ENCODE peak calls at places on chromosome 22, in six cellular contexts. U is sigmoid colon, F is Peyer's patch, R is lower leg skin, B is body of pancreas, D is ovary. Q is an unnamed sample.

GRCh38 chr22:35140879-35141745 is 75.2 kb downstream of the ISX start:
- DNase-seq in U (no peak), F (no peak), R (no peak), B (no peak), D (no peak), Q (no peak)

GRCh38 chr22:30890689-30891442 is 77.7 kb downstream of the MORC2 start:
- DNase-seq in U (peak), F (peak), R (peak), B (peak), D (peak), Q (peak)

GRCh38 chr22:22408731-22409696 is 99.5 kb downstream of the ZNF280B start:
- DNase-seq in U (no peak), F (peak), R (peak), B (peak), D (no peak), Q (peak)

GRCh38 chr22:50282361-50283144 is 12.4 kb upstream of the MAPK11 start:
- DNase-seq in U (no peak), F (no peak), R (no peak), B (peak), D (no peak), Q (peak)

GRCh38 chr22:41966607-41967240 is 2.5 kb upstream of the SEPTIN3 start:
- DNase-seq in U (no peak), F (peak), R (no peak), B (peak), D (no peak), Q (no peak)

GRCh38 chr22:22573047-22573889 is 14.2 kb upstream of the PRAME start:
- DNase-seq in U (no peak), F (no peak), R (no peak), B (no peak), D (no peak), Q (no peak)

GRCh38 chr22:41775976-41776375 is 24.5 kb upstream of the CCDC134 start:
- DNase-seq in U (no peak), F (no peak), R (no peak), B (no peak), D (no peak), Q (no peak)

GRCh38 chr22:48968201-48968959 is 859.3 kb downstream of the BRD1 start:
- DNase-seq in U (no peak), F (peak), R (peak), B (peak), D (no peak), Q (no peak)

GRCh38 chr22:28424427-28425080 is 255.1 kb downstream of the TTC28 start:
- DNase-seq in U (no peak), F (no peak), R (no peak), B (no peak), D (no peak), Q (no peak)

GRCh38 chr22:44220727-44221680 is 40.3 kb downstream of the PARVG start:
- DNase-seq in U (peak), F (no peak), R (no peak), B (no peak), D (no peak), Q (no peak)

GRCh38 chr22:32830473-32830872 is 29.0 kb downstream of the TIMP3 start:
- DNase-seq in U (peak), F (no peak), R (peak), B (peak), D (peak), Q (peak)

GRCh38 chr22:28375761-28376534 is 303.7 kb downstream of the TTC28 start:
- DNase-seq in U (no peak), F (no peak), R (no peak), B (no peak), D (no peak), Q (no peak)

GRCh38 chr22:28798810-28799124 is 1.6 kb downstream of the XBP1 start:
- DNase-seq in U (no peak), F (no peak), R (no peak), B (no peak), D (no peak), Q (no peak)

GRCh38 chr22:49398115-49398514 is 429.6 kb downstream of the BRD1 start:
- DNase-seq in U (no peak), F (no peak), R (no peak), B (no peak), D (no peak), Q (no peak)

GRCh38 chr22:17303840-17304779 is 65.2 kb upstream of the CECR2 start:
- DNase-seq in U (no peak), F (peak), R (peak), B (no peak), D (no peak), Q (no peak)
- TF ChIP-seq POLR2A in U (no peak), F (no peak), R (no peak), B (no peak), D (no peak), Q (no peak)

GRCh38 chr22:25545117-25545516 is 19.4 kb upstream of the GRK3 start:
- DNase-seq in U (no peak), F (no peak), R (no peak), B (no peak), D (no peak), Q (no peak)
- TF ChIP-seq POLR2A in U (no peak), F (no peak), R (no peak), B (no peak), D (no peak), Q (no peak)

DNA sequence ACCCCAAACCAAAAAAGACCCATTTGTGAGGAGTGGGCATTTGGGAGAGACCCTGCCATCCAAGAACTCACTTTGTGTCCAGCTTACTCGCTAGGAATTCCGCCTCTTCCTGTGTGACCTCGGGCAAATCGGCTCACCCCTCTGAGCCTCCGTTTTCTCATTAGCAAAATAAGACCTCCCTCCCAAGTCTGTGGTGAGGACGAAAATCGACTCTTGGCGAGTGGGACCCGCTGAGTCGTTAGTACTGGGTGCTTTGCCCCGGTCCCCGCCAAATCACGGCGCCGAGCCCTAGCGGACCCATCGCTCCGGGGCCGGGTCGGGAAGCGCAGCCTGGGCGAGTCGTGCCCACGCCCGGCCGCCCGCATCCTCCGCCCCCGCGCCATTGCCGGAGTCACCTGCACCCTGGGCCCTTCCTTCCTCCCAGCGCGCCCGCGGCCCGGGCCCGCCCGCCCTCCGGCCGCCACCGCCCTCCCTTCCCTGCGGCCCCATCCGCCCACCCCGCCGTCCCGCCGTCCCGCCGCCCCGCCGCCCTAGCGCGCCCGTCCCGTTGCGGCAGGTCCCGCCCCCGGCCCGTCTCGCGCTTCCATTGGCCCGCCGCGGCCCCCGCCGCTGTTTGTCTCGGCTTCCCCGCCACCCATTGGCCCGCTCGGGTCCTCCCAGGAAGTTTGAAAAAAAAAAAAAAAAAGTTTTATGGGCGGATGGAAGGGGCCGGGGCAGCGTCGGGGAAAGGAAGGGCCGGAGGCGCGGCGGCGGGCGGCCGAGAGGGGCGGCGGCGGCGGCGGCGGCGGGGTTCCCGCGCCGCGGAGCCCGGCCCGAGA is 48.9 kb downstream of the TRIOBP start:
- DNase-seq in U (peak), F (peak), R (peak), B (peak), D (peak), Q (peak)
- TF ChIP-seq POLR2A in U (no peak), F (no peak), R (no peak), B (peak), D (no peak), Q (peak)

GRCh38 chr22:45784357-45785277 is 113.0 kb downstream of the ATXN10 start:
- DNase-seq in U (no peak), F (no peak), R (no peak), B (no peak), D (no peak), Q (peak)
- TF ChIP-seq POLR2A in U (no peak), F (no peak), R (no peak), B (no peak), D (no peak), Q (no peak)

GRCh38 chr22:26512149-26512793 is at the start of gene TFIP11:
- DNase-seq in U (peak), F (peak), R (peak), B (peak), D (peak), Q (peak)
- TF ChIP-seq POLR2A in U (peak), F (peak), R (no peak), B (peak), D (peak), Q (peak)

GRCh38 chr22:23787600-23787896 is 782 bp downstream of the SMARCB1 start:
- DNase-seq in U (no peak), F (no peak), R (no peak), B (no peak), D (no peak), Q (no peak)
- TF ChIP-seq POLR2A in U (no peak), F (no peak), R (no peak), B (no peak), D (peak), Q (no peak)

Q was measured in thyroid gland.